ENCODE peak calls at places on chromosomes 6 and 20, in four cellular contexts. S, Z, Y and C are unnamed samples.

GRCh38 chr20:62051901-62052255 is 13.8 kb downstream of the TAF4 start:
- DNase-seq in S (no peak), Z (no peak), Y (no peak), C (no peak)

GRCh38 chr6:82691997-82692396 is 328.4 kb downstream of the TPBG start:
- DNase-seq in S (no peak), Z (no peak), Y (no peak), C (no peak)

GRCh38 chr6:39847216-39847615 is 55.0 kb downstream of the DAAM2 start:
- DNase-seq in S (no peak), Z (no peak), Y (no peak), C (no peak)

GRCh38 chr6:159038914-159039884 is 5.6 kb downstream of the TAGAP start:
- DNase-seq in S (peak; percentile 38), Z (no peak), Y (peak; percentile 86), C (peak; percentile 93)

GRCh38 chr20:61572789-61573188 is 320.7 kb downstream of the CDH4 start:
- DNase-seq in S (no peak), Z (no peak), Y (no peak), C (no peak)

GRCh38 chr6:35262596-35262995 is 3.1 kb downstream of the ZNF76 start:
- DNase-seq in S (no peak), Z (no peak), Y (no peak), C (no peak)

GRCh38 chr20:58688838-58689237 is 3.8 kb upstream of the NPEPL1 start:
- DNase-seq in S (no peak), Z (no peak), Y (no peak), C (peak; percentile 8)

GRCh38 chr20:36175016-36175415 is 20.5 kb downstream of the EPB41L1 start:
- DNase-seq in S (no peak), Z (no peak), Y (no peak), C (no peak)

GRCh38 chr6:52984247-52984646 is 10.8 kb downstream of the GSTA4 start:
- DNase-seq in S (no peak), Z (no peak), Y (peak; percentile 31), C (no peak)

GRCh38 chr20:45322952-45323383 is 14.9 kb upstream of the MATN4 start:
- DNase-seq in S (no peak), Z (no peak), Y (no peak), C (peak; percentile 55)

GRCh38 chr6:5438882-5439584 is 177.7 kb downstream of the FARS2 start:
- DNase-seq in S (no peak), Z (no peak), Y (no peak), C (no peak)

GRCh38 chr20:52004720-52005119 is 186.9 kb downstream of the ZFP64 start:
- DNase-seq in S (no peak), Z (no peak), Y (no peak), C (peak; percentile 54)

GRCh38 chr20:63059684-63060056 is 52.9 kb upstream of the BHLHE23 start:
- DNase-seq in S (no peak), Z (no peak), Y (no peak), C (no peak)

GRCh38 chr20:3751664-3752385 is 15.7 kb downstream of the ADISSP start:
- DNase-seq in S (no peak), Z (no peak), Y (no peak), C (no peak)

GRCh38 chr20:31330893-31331292 is 22.5 kb upstream of the DEFB116 start:
- DNase-seq in S (no peak), Z (no peak), Y (no peak), C (no peak)

GRCh38 chr6:51720327-51720726 is 367.1 kb downstream of the PKHD1 start:
- DNase-seq in S (no peak), Z (no peak), Y (no peak), C (no peak)

GRCh38 chr6:53309059-53309896 is 39.5 kb downstream of the ELOVL5 start:
- DNase-seq in S (no peak), Z (peak; percentile 52), Y (peak; percentile 42), C (no peak)

GRCh38 chr6:7008451-7008988 is 99.2 kb upstream of the RREB1 start:
- DNase-seq in S (no peak), Z (no peak), Y (no peak), C (no peak)

GRCh38 chr6:105780146-105780860 is 305.8 kb upstream of the PRDM1 start:
- DNase-seq in S (no peak), Z (no peak), Y (no peak), C (no peak)

GRCh38 chr6:25404693-25405169 is 125.6 kb downstream of the CARMIL1 start:
- DNase-seq in S (no peak), Z (no peak), Y (peak; percentile 90), C (no peak)

GRCh38 chr6:49606696-49607390 is 29.8 kb downstream of the RHAG start:
- DNase-seq in S (peak; percentile 35), Z (peak; percentile 81), Y (peak; percentile 11), C (peak; percentile 38)

GRCh38 chr20:10540636-10541493 is 105.8 kb downstream of the SLX4IP start:
- DNase-seq in S (no peak), Z (no peak), Y (no peak), C (peak; percentile 18)

GRCh38 chr6:82396964-82397761 is 33.5 kb downstream of the TPBG start:
- DNase-seq in S (no peak), Z (no peak), Y (no peak), C (no peak)

GRCh38 chr6:13152804-13153203 is 175.5 kb downstream of the TBC1D7 start:
- DNase-seq in S (no peak), Z (no peak), Y (no peak), C (no peak)

GRCh38 chr6:155248021-155249001 is 15.5 kb upstream of the CLDN20 start:
- DNase-seq in S (peak; percentile 49), Z (no peak), Y (peak; percentile 36), C (peak; percentile 29)

GRCh38 chr6:142222022-142222421 is 75.0 kb downstream of the VTA1 start:
- DNase-seq in S (no peak), Z (no peak), Y (no peak), C (no peak)

GRCh38 chr6:163752446-163752845 is 337.9 kb downstream of the QKI start:
- DNase-seq in S (no peak), Z (no peak), Y (no peak), C (no peak)

GRCh38 chr6:19137419-19138035 is 699.6 kb upstream of the ID4 start:
- DNase-seq in S (no peak), Z (no peak), Y (no peak), C (no peak)

GRCh38 chr6:35500782-35501181 is 3.9 kb upstream of the TEAD3 start:
- DNase-seq in S (no peak), Z (no peak), Y (no peak), C (no peak)

GRCh38 chr20:51446656-51447055 is 95.9 kb downstream of the NFATC2 start:
- DNase-seq in S (no peak), Z (peak; percentile 53), Y (no peak), C (no peak)

GRCh38 chr6:106745396-106745795 is 116.0 kb downstream of the QRSL1 start:
- DNase-seq in S (no peak), Z (no peak), Y (no peak), C (no peak)

GRCh38 chr6:33708516-33709204 is 2.8 kb downstream of the UQCC2 start:
- DNase-seq in S (no peak), Z (no peak), Y (no peak), C (no peak)

GRCh38 chr6:53635322-53635721 is 30.2 kb downstream of the KLHL31 start:
- DNase-seq in S (no peak), Z (no peak), Y (no peak), C (no peak)

GRCh38 chr6:160137989-160138835 is 16.6 kb downstream of the SLC22A1 start:
- DNase-seq in S (peak; percentile 48), Z (peak; percentile 66), Y (peak; percentile 23), C (no peak)

GRCh38 chr6:157284738-157285421 is 38.4 kb downstream of the TMEM242 start:
- DNase-seq in S (no peak), Z (no peak), Y (no peak), C (no peak)

GRCh38 chr6:39225543-39225942 is 3.7 kb downstream of the KCNK5 start:
- DNase-seq in S (no peak), Z (peak; percentile 65), Y (no peak), C (peak; percentile 64)

DNA sequence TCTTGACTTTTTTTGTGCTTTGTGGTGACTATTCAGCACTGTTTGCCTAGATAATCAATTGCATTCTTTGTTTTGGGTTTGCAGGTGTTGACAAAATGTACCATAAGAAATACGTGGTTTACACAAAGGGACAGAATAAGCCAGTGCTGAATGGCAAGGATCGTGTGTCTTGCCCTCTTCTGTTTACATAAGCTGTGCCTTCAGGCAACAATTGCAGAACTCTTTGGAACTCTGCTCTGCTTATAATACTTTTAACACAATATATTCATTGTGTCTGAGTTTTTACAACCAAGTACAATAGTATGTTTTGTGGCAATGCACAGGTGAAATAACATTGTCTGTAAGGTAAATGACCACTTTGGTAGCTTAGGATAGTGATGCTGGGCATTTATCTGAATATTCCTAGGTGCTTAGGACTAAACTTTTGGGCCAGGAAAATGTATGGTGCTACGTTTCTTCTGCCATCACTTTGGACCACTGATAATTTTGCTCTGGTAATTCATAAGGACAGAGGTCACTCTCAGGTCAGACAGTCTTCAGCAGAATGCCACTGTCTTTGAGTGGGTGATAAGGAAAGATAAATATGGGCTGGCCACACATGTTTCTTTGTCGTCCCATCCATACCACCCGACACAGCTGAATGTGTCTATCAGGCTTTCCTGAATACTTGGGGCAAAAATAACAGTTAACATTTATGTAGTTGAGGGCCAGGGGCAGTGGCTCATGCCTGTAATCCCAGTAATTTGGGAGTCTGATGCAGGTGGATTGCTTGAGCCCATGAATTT is 344.6 kb upstream of the IMPG1 start:
- DNase-seq in S (no peak), Z (no peak), Y (no peak), C (no peak)
- TF ChIP-seq POLR2AphosphoS5 in S (no peak), Z (no peak), Y (no peak), C (no peak)

GRCh38 chr20:37366749-37367148 is 20.8 kb downstream of the SRC start:
- DNase-seq in S (no peak), Z (no peak), Y (no peak), C (no peak)
- TF ChIP-seq SPI1 in S (peak; percentile 73), Z (no peak), Y (peak; percentile 55), C (peak; percentile 88)

GRCh38 chr6:126339796-126340750 is at the start of gene CENPW:
- DNase-seq in S (peak; percentile 50), Z (peak; percentile 97), Y (peak; percentile 48), C (peak; percentile 52)
- TF ChIP-seq POLR2AphosphoS5 in S (peak; percentile 67), Z (peak; percentile 89), Y (peak; percentile 60), C (peak; percentile 77)

GRCh38 chr6:57246307-57246706 is 24.2 kb upstream of the RAB23 start:
- DNase-seq in S (no peak), Z (no peak), Y (no peak), C (no peak)

GRCh38 chr6:57250348-57250747 is 28.2 kb upstream of the RAB23 start:
- DNase-seq in S (no peak), Z (no peak), Y (no peak), C (no peak)

GRCh38 chr6:57243954-57244353 is 21.8 kb upstream of the RAB23 start:
- DNase-seq in S (no peak), Z (peak; percentile 54), Y (no peak), C (no peak)

GRCh38 chr6:57248311-57248895 is 26.3 kb upstream of the RAB23 start:
- DNase-seq in S (no peak), Z (no peak), Y (no peak), C (no peak)

DNA sequence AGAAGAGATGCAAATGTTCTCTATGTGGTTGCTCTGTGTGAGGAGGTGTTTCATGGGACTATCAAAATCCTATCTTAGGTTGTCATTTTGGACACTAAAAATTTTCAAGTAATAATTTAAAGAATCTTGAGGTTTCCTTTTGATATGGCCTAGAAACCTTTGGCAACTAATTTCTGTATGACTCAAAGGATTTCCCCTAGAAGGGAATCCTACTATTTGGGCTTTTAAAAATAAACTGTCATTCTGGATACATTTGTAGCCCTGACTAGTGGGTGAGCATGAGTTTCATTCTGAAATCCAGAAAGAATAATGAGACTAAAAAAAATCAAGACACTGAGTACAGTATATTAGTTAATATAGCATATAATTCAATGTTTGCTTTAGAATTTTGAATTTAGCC is 25.5 kb upstream of the RAB23 start:
- DNase-seq in S (no peak), Z (no peak), Y (no peak), C (no peak)
- TF ChIP-seq SPI1 in S (no peak), Z (no peak), Y (no peak), C (no peak)